ENCODE peak calls at places on chromosomes 7 and 10, in eight cellular contexts. Y, X, G, Q, F, U, J and W are unnamed samples.
A peak's percentile ranks its signal among the peaks of the same experiment; 100 is the strongest.

GRCh38 chr10:1311707-1312106 is 255.5 kb downstream of the WDR37 start:
- DNase-seq in Q (no peak), J (no peak), X (no peak), Y (no peak), G (no peak), F (no peak), U (no peak), W (no peak)

GRCh38 chr7:124909808-124910207 is 19.8 kb downstream of the POT1 start:
- DNase-seq in F (no peak), U (no peak), G (no peak), Y (no peak), J (no peak), Q (no peak), X (no peak), W (no peak)

GRCh38 chr7:112450807-112451661 is 774 bp downstream of the IFRD1 start:
- DNase-seq in G (peak; percentile 89), Y (peak; percentile 35), F (peak; percentile 96), J (peak; percentile 79), Q (peak; percentile 91), U (peak; percentile 98), X (peak; percentile 93), W (peak; percentile 90)

GRCh38 chr7:131667699-131668098 is 111.3 kb upstream of the PODXL start:
- DNase-seq in G (no peak), U (no peak), Y (no peak), X (no peak), J (no peak), Q (no peak), F (no peak), W (no peak)

GRCh38 chr10:680745-681144 is 8.7 kb downstream of the DIP2C start:
- DNase-seq in G (no peak), J (no peak), U (no peak), Y (no peak), Q (no peak), X (no peak), F (no peak), W (no peak)

GRCh38 chr10:110725809-110726641 is 81.9 kb downstream of the RBM20 start:
- DNase-seq in G (no peak), J (no peak), X (no peak), Q (no peak), Y (no peak), F (no peak), U (peak; percentile 52), W (peak; percentile 45)

GRCh38 chr7:119270045-119270464 is 1002.9 kb upstream of the KCND2 start:
- DNase-seq in F (peak; percentile 29), U (peak; percentile 82), G (peak; percentile 18), J (no peak), X (peak; percentile 83), Q (peak; percentile 26), Y (no peak), W (peak; percentile 46)

GRCh38 chr7:93175219-93175618 is 27.0 kb upstream of the SAMD9L start:
- DNase-seq in U (no peak), Q (no peak), F (no peak), G (no peak), J (no peak), Y (no peak), X (no peak), W (no peak)